ENCODE peak calls at places on chromosomes 13 and 19, in four cellular contexts. U is HT1080, D is GF-D8, L is DMS153. G is an unnamed sample.

GRCh38 chr13:113162783-113163685 is 4.6 kb downstream of the PROZ start:
- DNase-seq in D (no peak), L (no peak), U (no peak), G (no peak)

GRCh38 chr13:63628310-63628709 is 2212.7 kb upstream of the PCDH20 start:
- DNase-seq in U (no peak), D (no peak), L (no peak), G (no peak)

GRCh38 chr13:109271991-109272454 is 514.4 kb downstream of the IRS2 start:
- DNase-seq in L (no peak), U (peak), D (no peak), G (no peak)

GRCh38 chr19:3670796-3671679 is 29.2 kb downstream of the PIP5K1C start:
- DNase-seq in L (no peak), D (no peak), U (no peak), G (peak)

GRCh38 chr13:112703935-112704633 is 14.2 kb downstream of the ATP11A start:
- DNase-seq in U (no peak), D (no peak), L (no peak), G (no peak)

GRCh38 chr19:38047048-38047435 is 140.0 kb downstream of the SIPA1L3 start:
- DNase-seq in D (no peak), U (no peak), L (no peak), G (no peak)

GRCh38 chr13:33645591-33646554 is 172.1 kb upstream of the RFC3 start:
- DNase-seq in L (no peak), U (no peak), D (no peak), G (no peak)

GRCh38 chr13:42747399-42747873 is 33.9 kb upstream of the FAM216B start:
- DNase-seq in D (no peak), U (peak), L (peak), G (no peak)

GRCh38 chr19:5002143-5002542 is 33.2 kb downstream of the KDM4B start:
- DNase-seq in L (no peak), D (no peak), U (peak), G (no peak)

GRCh38 chr13:75256922-75257321 is 225.0 kb downstream of the TBC1D4 start:
- DNase-seq in U (peak), D (no peak), L (no peak), G (no peak)

GRCh38 chr13:68066879-68067513 is 836.9 kb upstream of the PCDH9 start:
- DNase-seq in L (no peak), U (no peak), D (no peak), G (no peak)

GRCh38 chr19:46660008-46660517 is 919 bp downstream of the DACT3 start:
- DNase-seq in U (no peak), L (no peak), D (no peak), G (no peak)

GRCh38 chr19:5671600-5671999 is 8.7 kb downstream of the MICOS13 start:
- DNase-seq in D (no peak), U (no peak), L (no peak), G (no peak)

GRCh38 chr13:36919206-36919832 is 719 bp downstream of the SMAD9 start:
- DNase-seq in L (no peak), D (no peak), U (peak), G (no peak)

GRCh38 chr13:37944476-37945442 is 75.2 kb upstream of the TRPC4 start:
- DNase-seq in L (no peak), U (no peak), D (no peak), G (no peak)

GRCh38 chr13:104586010-104586746 is 1520.0 kb upstream of the SLC10A2 start:
- DNase-seq in D (no peak), L (no peak), U (peak), G (no peak)

GRCh38 chr19:16470911-16471811 is 609 bp downstream of the EPS15L1 start:
- DNase-seq in D (no peak), L (no peak), U (peak), G (no peak)

GRCh38 chr19:16654151-16654550 is 5.8 kb downstream of the SMIM7 start:
- DNase-seq in D (no peak), L (no peak), U (peak), G (no peak)

GRCh38 chr13:31282741-31283455 is 83.1 kb downstream of the B3GLCT start:
- DNase-seq in D (no peak), U (no peak), L (no peak), G (no peak)

GRCh38 chr19:48926909-48927308 is 6.6 kb upstream of the DHDH start:
- DNase-seq in L (no peak), D (no peak), U (peak), G (no peak)

GRCh38 chr19:2529473-2529918 is 53.6 kb downstream of the GADD45B start:
- DNase-seq in D (no peak), U (peak), L (peak), G (no peak)

GRCh38 chr13:51453308-51453958 is 597 bp upstream of the INTS6 start:
- DNase-seq in L (no peak), U (peak), D (peak), G (peak)

GRCh38 chr19:28737021-28737525 is 475.9 kb downstream of the UQCRFS1 start:
- DNase-seq in L (peak), U (peak), D (peak), G (no peak)

GRCh38 chr19:34244611-34245299 is 9.6 kb upstream of the GARRE1 start:
- DNase-seq in U (no peak), D (no peak), L (peak), G (no peak)

GRCh38 chr19:10736189-10736588 is 18.3 kb downstream of the DNM2 start:
- DNase-seq in U (no peak), D (no peak), L (no peak), G (no peak)